ENCODE peak calls at places on chromosomes 11 and 22, in four cellular contexts. V, A, Q and L are unnamed samples. For H3K4me1, the result is how much of the 10 kb centered on the place peaks cover.

GRCh38 chr11:27313157-27313821 is 49.7 kb downstream of the CCDC34 start:
- DNase-seq in A (no peak), V (no peak), Q (no peak), L (no peak)

GRCh38 chr11:27600656-27601055 is 94.1 kb upstream of the LIN7C start:
- DNase-seq in A (no peak), Q (no peak), V (no peak), L (no peak)

GRCh38 chr11:68141247-68142027 is 20.2 kb upstream of the CHKA start:
- DNase-seq in Q (peak), V (no peak), A (no peak), L (no peak)

GRCh38 chr11:118411523-118411922 is 10.1 kb downstream of the ATP5MG start:
- DNase-seq in V (no peak), Q (no peak), A (no peak), L (no peak)

GRCh38 chr22:45544588-45545170 is 42.0 kb downstream of the FBLN1 start:
- DNase-seq in A (no peak), Q (no peak), V (no peak), L (no peak)

GRCh38 chr11:69923641-69924307 is 104.6 kb upstream of the FGF3 start:
- DNase-seq in V (no peak), Q (no peak), A (no peak), L (no peak)

GRCh38 chr11:123829745-123830144 is 23.6 kb upstream of the OR6M1 start:
- DNase-seq in Q (no peak), A (no peak), V (no peak), L (no peak)

GRCh38 chr11:122319842-122320555 is 204.0 kb upstream of the BLID start:
- DNase-seq in V (no peak), Q (no peak), A (peak), L (no peak)

GRCh38 chr22:35913925-35914324 is 114.7 kb downstream of the RBFOX2 start:
- DNase-seq in V (no peak), Q (no peak), A (peak), L (no peak)

GRCh38 chr11:130513132-130513531 is 64.7 kb downstream of the ADAMTS15 start:
- DNase-seq in Q (no peak), A (no peak), V (no peak), L (no peak)

GRCh38 chr11:6611092-6612007 is 666 bp downstream of the TAF10 start:
- DNase-seq in A (peak), V (no peak), Q (peak), L (peak)

GRCh38 chr11:33475999-33476398 is 218.8 kb downstream of the HIPK3 start:
- DNase-seq in Q (peak), V (no peak), A (no peak), L (no peak)

GRCh38 chr11:61968758-61969390 is 1.4 kb upstream of the FTH1 start:
- DNase-seq in V (no peak), A (no peak), Q (peak), L (no peak)

GRCh38 chr22:23969071-23969470 is 2.4 kb downstream of the DDTL start:
- DNase-seq in A (no peak), V (no peak), Q (no peak), L (no peak)

GRCh38 chr11:83035070-83035854 is 36.4 kb downstream of the RAB30 start:
- DNase-seq in V (no peak), A (no peak), Q (no peak), L (no peak)

GRCh38 chr11:2142762-2143202 is 3.6 kb upstream of the IGF2 start:
- DNase-seq in A (no peak), V (no peak), Q (no peak), L (no peak)

GRCh38 chr22:30609260-30610185 is 2.5 kb downstream of the TCN2 start:
- DNase-seq in V (peak), Q (peak), A (no peak), L (no peak)
- H3K4me1 ChIP-seq in V (under half), Q (under half), A (under half), L (under half)

GRCh38 chr22:17827466-17827865 is 53.2 kb upstream of the BID start:
- DNase-seq in A (no peak), V (no peak), Q (no peak), L (no peak)

GRCh38 chr22:17826151-17826550 is 51.9 kb upstream of the BID start:
- DNase-seq in Q (no peak), A (no peak), V (no peak), L (no peak)

GRCh38 chr22:17830041-17830961 is 56.0 kb upstream of the BID start:
- DNase-seq in Q (peak), V (peak), A (peak), L (peak)

GRCh38 chr22:17829691-17830040 is 55.4 kb upstream of the BID start:
- DNase-seq in Q (no peak), A (no peak), V (no peak), L (no peak)

GRCh38 chr22:17828502-17829080 is 54.3 kb upstream of the BID start:
- DNase-seq in Q (no peak), V (no peak), A (no peak), L (no peak)
- TF ChIP-seq CTCF in Q (no peak), V (no peak), A (no peak), L (no peak)

GRCh38 chr22:38259370-38259769 is 13.4 kb downstream of the TMEM184B start:
- DNase-seq in V (no peak), A (no peak), Q (no peak), L (no peak)
- H3K4me1 ChIP-seq in V (under half), A (under half), Q (under half), L (under half)

DNA sequence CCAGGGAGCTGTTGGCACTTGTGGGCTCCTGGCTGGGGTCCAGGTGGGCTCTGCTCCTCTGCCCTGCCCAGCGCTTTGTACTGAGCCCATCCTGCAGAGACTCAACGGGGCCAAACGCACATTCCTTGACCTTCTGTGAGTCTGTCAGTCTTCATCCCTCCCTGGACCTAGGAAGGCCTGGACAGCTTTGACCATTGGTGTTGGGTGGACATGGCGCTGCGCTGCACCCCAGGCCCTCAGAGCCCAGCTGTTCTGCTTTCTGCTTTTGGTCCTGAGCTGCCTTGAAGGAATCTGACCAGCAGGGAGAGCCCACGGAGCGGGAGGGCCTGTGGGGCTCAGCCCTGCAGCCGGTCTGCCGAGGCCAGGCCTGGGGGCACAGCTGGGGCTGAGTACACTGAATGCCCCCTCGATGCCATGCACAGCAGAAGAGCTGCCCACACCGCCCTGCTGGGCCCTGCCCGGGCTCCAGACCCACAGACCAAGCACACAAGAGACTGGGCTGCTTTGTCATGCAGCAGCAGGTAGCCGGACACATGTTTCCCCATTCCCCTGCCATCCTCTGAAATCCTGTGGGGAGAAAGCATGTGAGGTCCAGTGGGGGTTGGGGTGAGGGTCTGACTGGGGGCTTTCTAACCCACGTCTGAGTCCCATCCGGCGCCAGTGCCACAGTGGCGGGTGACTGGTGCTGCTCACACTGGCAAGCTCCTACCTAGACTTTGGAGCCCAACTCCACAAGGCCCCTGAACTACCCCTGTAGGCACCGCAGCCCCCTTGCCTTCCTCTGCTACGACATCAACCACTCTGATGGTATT is 24.1 kb upstream of the CCDC188 start:
- DNase-seq in A (peak), Q (no peak), V (no peak), L (no peak)
- TF ChIP-seq CTCF in A (peak), Q (no peak), V (no peak), L (no peak)

DNA sequence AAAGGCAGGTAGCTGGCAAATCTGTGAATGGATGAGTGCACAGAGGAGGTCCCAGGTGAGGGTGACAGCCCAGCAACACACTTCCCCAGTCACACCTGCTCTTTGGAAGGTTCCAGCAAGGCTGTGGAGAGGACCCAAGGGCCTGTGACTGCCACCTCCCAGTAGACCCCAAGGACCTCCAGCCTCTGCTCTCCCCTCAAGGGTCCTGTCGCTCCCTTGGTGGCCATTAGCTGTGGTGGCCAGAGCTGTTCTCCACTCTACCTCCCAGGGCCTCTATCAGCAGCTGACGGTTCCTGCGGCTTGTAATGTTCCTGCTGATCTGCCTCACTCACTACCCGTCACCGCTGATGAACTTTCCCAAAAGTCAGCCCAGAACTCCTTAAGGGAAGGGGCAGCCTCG is 93.0 kb downstream of the SWAP70 start:
- DNase-seq in V (no peak), A (no peak), Q (no peak), L (no peak)
- H3K4me1 ChIP-seq in V (half or more), A (under half), Q (under half), L (under half)